ENCODE peak calls at places on chromosomes 13 and 19, in five cellular contexts. T is HEK293T, X is NT2/D1, B is H1, A is HepG2. Y is an unnamed sample.

GRCh38 chr13:29684441-29684840 is 89.0 kb upstream of the SLC7A1 start:
- DNase-seq in A (no peak), T (no peak), X (no peak), B (no peak), Y (no peak)

GRCh38 chr13:111489301-111489700 is 168.9 kb downstream of the TEX29 start:
- DNase-seq in A (no peak), X (no peak), B (no peak), T (no peak), Y (no peak)

GRCh38 chr13:80835902-80836301 is 495.0 kb upstream of the SPRY2 start:
- DNase-seq in X (no peak), B (no peak), A (no peak), T (no peak), Y (no peak)

GRCh38 chr19:8490395-8490760 is 12.1 kb downstream of the PRAM1 start:
- DNase-seq in A (no peak), B (no peak), X (no peak), T (no peak), Y (no peak)

GRCh38 chr19:35041548-35042055 is at the start of gene HPN:
- DNase-seq in X (no peak), A (peak), B (peak), T (no peak), Y (no peak)

GRCh38 chr13:112554214-112554850 is 33.6 kb downstream of the TUBGCP3 start:
- DNase-seq in B (no peak), A (no peak), X (no peak), T (no peak), Y (no peak)

GRCh38 chr19:4911786-4912672 is 2.7 kb downstream of the UHRF1 start:
- DNase-seq in T (peak), A (peak), X (no peak), B (peak), Y (no peak)

GRCh38 chr13:22812793-22813192 is 368.0 kb upstream of the SGCG start:
- DNase-seq in T (no peak), B (no peak), X (no peak), A (no peak), Y (no peak)

GRCh38 chr13:98761126-98761978 is 8.9 kb upstream of the SLC15A1 start:
- DNase-seq in X (no peak), A (peak), B (no peak), T (no peak), Y (peak)

GRCh38 chr13:109955598-109955997 is 169.2 kb upstream of the IRS2 start:
- DNase-seq in B (no peak), X (no peak), A (peak), T (no peak), Y (no peak)

GRCh38 chr13:110108348-110109139 is 198.4 kb downstream of the COL4A1 start:
- DNase-seq in B (no peak), A (peak), X (peak), T (peak), Y (no peak)

GRCh38 chr19:3211191-3211590 is 13.3 kb upstream of the CELF5 start:
- DNase-seq in X (no peak), A (no peak), B (no peak), T (no peak), Y (no peak)

GRCh38 chr13:50189450-50189849 is 174.2 kb downstream of the KCNRG start:
- DNase-seq in X (no peak), B (no peak), A (no peak), T (no peak), Y (no peak)

GRCh38 chr13:102779426-102780159 is 6.0 kb upstream of the TEX30 start:
- DNase-seq in B (no peak), T (no peak), X (no peak), A (no peak), Y (no peak)

GRCh38 chr19:1910169-1910568 is 5.0 kb downstream of the ADAT3 start:
- DNase-seq in B (no peak), X (no peak), T (no peak), A (no peak), Y (no peak)

GRCh38 chr19:35030257-35031071 is at the start of gene SCN1B:
- DNase-seq in B (peak), A (peak), X (no peak), T (peak), Y (no peak)

GRCh38 chr19:5479958-5480357 is 24.7 kb downstream of the ZNRF4 start:
- DNase-seq in T (no peak), X (no peak), B (no peak), A (no peak), Y (no peak)

GRCh38 chr13:23140492-23140891 is 40.3 kb upstream of the SGCG start:
- DNase-seq in B (no peak), X (no peak), T (no peak), A (no peak), Y (no peak)

GRCh38 chr19:49213791-49214190 is 56.2 kb downstream of the TRPM4 start:
- DNase-seq in A (no peak), T (peak), B (peak), X (no peak), Y (no peak)

GRCh38 chr19:13100031-13100588 is 2.5 kb downstream of the LYL1 start:
- DNase-seq in B (no peak), A (no peak), X (no peak), T (no peak), Y (peak)

GRCh38 chr13:30846311-30846710 is 59.8 kb upstream of the MEDAG start:
- DNase-seq in X (no peak), B (no peak), A (no peak), T (no peak), Y (no peak)

GRCh38 chr19:2351591-2351990 is 8.5 kb upstream of the TMPRSS9 start:
- DNase-seq in T (no peak), B (no peak), A (no peak), X (no peak), Y (no peak)

GRCh38 chr13:42363941-42364612 is 92.1 kb downstream of the AKAP11 start:
- DNase-seq in B (no peak), X (no peak), T (no peak), A (no peak), Y (no peak)

GRCh38 chr19:47312366-47313006 is 2.8 kb downstream of the C5AR1 start:
- DNase-seq in A (no peak), B (no peak), T (no peak), X (no peak), Y (no peak)

GRCh38 chr13:108924154-108924940 is 294.9 kb downstream of the MYO16 start:
- DNase-seq in B (no peak), X (no peak), T (no peak), A (no peak), Y (no peak)

DNA sequence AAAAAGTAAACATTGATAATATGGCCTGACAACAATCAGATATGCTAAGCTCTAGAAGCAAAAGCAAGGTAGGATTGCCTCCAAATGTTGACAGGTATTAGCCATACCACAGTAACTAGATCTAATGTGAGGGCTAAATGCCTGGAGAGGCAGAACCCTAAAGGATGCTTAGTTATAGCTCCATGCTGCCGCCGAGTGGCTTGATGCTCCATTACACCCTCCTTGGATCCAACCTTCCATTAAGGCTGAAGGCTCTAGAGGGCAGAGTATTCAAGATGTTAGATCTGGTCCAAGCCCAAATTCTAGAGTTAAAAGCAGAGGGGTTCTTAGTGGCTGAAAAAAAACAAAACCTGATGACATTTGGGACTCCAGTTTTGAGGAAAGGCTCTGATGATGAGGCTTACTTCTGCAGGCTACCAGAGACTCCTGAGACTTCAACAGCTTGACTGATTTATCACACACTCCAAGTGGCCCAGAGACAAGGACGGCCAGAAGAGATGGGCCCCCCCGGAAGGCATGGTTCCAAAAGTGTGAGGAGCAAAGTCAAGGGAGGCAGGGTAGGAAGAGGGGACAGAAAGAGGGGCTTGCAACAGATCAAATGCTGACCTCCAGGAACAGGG is 21.8 kb upstream of the CPB2 start:
- DNase-seq in A (peak), T (peak), X (peak), B (peak), Y (no peak)
- TF ChIP-seq SUZ12 in A (no peak), T (no peak), X (no peak), B (no peak), Y (no peak)

DNA sequence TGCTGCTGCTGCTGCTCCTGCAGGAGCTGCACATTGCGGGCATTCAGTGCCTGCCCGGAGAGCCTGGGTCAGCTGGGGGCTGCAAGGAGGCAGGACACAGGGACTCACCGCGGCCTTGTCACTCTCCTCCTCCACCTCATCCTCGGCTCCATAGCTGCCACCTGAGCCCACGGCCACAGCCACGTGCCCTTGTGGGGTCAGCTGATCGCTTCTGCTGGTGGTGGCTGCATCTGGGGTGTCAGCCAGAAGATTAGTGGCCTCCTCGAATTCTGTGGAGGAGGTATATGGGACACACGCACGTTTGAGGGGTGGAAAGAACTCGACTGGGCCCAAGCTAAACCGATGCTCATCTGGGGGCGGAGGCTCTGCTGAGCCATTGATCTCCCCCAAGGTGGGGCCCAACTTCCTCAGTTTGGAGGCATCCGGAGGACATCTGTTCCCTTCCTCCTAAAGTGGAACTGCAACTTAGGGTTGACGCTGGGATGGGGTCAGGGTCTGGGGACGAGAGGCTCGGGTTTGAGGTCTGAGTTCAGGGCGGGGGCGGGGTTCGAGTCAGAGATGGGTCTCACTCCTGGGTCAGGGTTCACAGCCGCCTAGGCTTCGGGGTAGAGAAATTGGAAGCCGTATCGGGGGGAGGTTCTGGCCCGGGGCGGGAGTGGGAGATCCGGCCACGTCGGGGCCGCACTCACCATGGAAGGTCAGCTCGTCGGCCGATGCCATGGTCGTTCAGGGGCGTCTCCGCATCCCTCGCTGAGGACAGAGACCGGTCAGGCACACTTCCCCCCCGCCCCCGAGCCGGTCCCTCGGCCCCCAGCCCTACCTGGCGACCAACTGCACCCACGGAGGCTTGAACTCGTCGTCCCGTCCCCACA is 512 bp downstream of the YIPF2 start:
- DNase-seq in A (no peak), X (no peak), T (no peak), B (no peak), Y (no peak)
- TF ChIP-seq SUZ12 in A (no peak), X (no peak), T (no peak), B (no peak), Y (no peak)

DNA sequence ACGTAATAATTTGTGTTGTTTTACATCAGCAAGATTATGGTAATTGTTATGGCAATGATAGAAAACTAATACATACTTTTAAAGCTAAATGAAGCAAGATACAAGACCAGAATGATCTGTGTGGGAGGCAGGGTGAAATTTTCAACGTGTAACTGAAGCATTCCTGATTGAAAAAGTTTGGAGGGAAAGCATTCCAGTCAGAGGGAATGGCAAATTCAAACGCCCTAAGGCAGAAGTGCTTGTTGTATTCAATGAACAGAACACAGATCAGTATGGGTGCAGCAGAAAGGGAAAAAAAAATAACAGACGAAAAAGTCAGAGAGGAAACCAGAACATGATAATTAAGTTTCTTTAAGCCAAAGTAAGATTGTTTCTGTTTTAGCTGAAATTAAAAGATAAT is 928.5 kb upstream of the SLITRK1 start:
- DNase-seq in X (peak), T (no peak), B (no peak), A (no peak), Y (no peak)
- TF ChIP-seq SUZ12 in X (no peak), T (no peak), B (no peak), A (no peak), Y (no peak)

GRCh38 chr13:39269411-39269810 is 231.2 kb downstream of the NHLRC3 start:
- DNase-seq in T (no peak), A (no peak), X (no peak), B (no peak), Y (no peak)
- TF ChIP-seq SUZ12 in T (no peak), A (no peak), X (no peak), B (no peak), Y (no peak)

DNA sequence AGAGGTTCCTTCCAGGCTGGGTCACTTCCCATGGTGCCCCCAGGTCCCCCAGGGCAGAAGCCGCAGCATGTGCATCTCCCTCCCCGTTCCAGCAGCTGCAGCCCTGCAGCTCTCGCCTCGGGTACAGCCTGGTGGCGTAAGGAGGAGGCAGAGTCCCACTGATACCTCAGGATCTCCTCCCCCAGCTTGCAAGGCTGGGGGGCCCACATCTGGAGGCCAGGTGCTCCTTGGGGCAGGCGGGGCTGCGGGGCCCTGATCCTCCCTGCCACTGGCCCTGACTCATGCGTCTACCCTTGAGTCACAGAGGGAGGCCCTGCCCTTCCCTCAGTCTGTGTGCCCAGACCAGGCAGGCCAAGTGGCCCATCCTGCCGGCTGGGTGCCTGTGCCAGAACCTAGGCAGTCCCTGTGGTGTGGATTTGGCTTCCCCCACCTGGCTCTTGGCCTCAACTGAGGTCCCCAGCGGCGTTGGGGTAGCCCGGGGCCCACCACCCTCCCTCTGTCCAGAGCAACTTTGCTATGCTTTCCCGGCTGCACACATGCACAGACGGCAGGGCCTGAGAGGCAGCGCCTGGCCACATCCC is 12.8 kb downstream of the YIPF2 start:
- DNase-seq in B (no peak), X (no peak), A (no peak), T (no peak), Y (no peak)
- TF ChIP-seq SUZ12 in B (no peak), X (no peak), A (no peak), T (no peak), Y (no peak)

DNA sequence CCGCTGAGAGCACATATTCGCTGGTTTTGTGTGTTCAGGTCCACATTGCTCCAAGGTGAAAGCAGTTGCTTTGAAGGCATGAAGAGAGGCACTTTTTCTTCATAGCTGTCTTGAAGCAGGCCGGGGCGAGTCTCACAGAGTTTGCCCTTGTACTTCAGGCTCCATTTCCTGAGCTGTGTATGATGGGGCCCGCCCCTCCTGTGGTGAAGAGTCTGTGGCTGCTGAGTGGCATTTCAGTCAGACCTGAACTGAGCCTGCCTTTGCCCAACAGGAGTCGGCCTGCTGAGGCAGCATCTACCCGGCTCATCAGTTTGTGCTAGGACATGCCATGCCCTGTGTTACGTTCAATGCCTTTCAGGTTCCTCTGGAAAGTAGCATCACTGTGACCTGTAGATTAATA is 44.4 kb upstream of the C1QTNF9 start:
- DNase-seq in T (no peak), X (no peak), B (no peak), A (no peak), Y (no peak)
- TF ChIP-seq SUZ12 in T (no peak), X (no peak), B (no peak), A (no peak), Y (no peak)

DNA sequence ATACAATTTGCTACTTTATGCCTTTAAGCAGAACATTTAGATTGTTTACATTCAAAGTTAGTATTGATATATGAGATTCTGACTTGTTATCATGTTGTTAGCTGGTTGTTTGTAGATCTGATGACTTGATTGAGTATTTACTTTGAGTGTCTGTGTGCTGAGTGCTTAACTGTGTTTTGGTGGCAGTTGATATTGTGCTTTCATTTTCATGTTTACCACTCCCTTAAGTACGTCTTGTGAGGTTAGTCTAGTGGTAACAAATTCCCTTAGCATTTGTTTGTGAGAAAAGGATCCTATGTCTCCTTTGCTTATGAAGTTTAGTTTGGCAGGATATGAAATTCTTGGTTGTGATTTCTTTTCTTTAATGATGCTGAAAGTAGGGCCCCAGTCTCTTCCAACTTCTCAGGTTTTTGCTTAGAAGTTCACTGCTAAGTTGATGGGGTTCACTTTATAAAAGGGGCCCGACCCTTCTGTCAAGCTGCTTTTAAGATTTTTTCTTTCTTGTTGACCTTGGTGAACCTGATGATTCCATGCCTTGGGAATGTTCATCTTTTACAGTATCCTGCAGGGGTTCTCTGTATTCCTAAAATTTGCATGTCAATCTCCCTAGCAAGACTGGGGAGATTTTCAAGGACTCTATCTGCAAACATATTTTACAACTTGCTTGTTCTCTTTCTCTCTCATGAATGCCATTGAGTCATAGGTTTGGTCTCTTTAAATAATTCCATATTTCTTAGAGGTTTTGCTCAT is 1095.4 kb upstream of the PCDH20 start:
- DNase-seq in T (no peak), B (no peak), A (no peak), X (peak), Y (peak)
- TF ChIP-seq SUZ12 in T (no peak), B (no peak), A (no peak), X (no peak), Y (no peak)

GRCh38 chr19:19579533-19580361 is 38.7 kb downstream of the PBX4 start:
- DNase-seq in X (no peak), T (no peak), A (no peak), B (no peak), Y (no peak)
- TF ChIP-seq SUZ12 in X (no peak), T (no peak), A (no peak), B (no peak), Y (no peak)

Y was measured in GM12878.